ENCODE peak calls at places on chromosomes 5 and 9, in six cellular contexts. Z is heart left ventricle, W is ovary, I is NT2/D1, Y is left ventricle myocardium inferior, Q is mesendoderm. S is an unnamed sample. For H3K4me1 and H3K36me3, the result is how much of the 10 kb centered on the place peaks cover.

GRCh38 chr5:42268630-42269029 is 154.6 kb upstream of the GHR start:
- DNase-seq in Z (no peak), W (no peak), I (no peak), Y (no peak), Q (peak), S (no peak)

GRCh38 chr5:154118385-154118784 is 72.1 kb upstream of the GALNT10 start:
- DNase-seq in Z (no peak), W (no peak), I (no peak), Y (no peak), Q (no peak), S (no peak)

GRCh38 chr5:112917453-112918005 is 4.5 kb downstream of the REEP5 start:
- DNase-seq in Z (no peak), W (no peak), I (no peak), Y (no peak), Q (peak), S (no peak)

GRCh38 chr5:6135977-6136376 is 242.4 kb downstream of the MED10 start:
- DNase-seq in Z (no peak), W (no peak), I (no peak), Y (no peak), Q (no peak), S (no peak)

GRCh38 chr5:170478306-170478705 is 25.5 kb upstream of the KCNIP1 start:
- DNase-seq in Z (no peak), W (no peak), I (no peak), Y (no peak), Q (no peak), S (no peak)

GRCh38 chr9:121855476-121855875 is 204.0 kb downstream of the DAB2IP start:
- DNase-seq in Z (no peak), W (no peak), I (no peak), Y (no peak), Q (no peak), S (no peak)

GRCh38 chr5:76771705-76772405 is 47.0 kb upstream of the F2RL1 start:
- DNase-seq in Z (no peak), W (no peak), I (no peak), Y (no peak), Q (no peak), S (no peak)

GRCh38 chr9:88184986-88185385 is 46.7 kb upstream of the SPATA31C2 start:
- DNase-seq in Z (no peak), W (no peak), I (no peak), Y (no peak), Q (no peak), S (peak)

GRCh38 chr9:134671341-134672113 is 29.9 kb downstream of the COL5A1 start:
- DNase-seq in Z (no peak), W (peak), I (no peak), Y (no peak), Q (no peak), S (peak)

GRCh38 chr5:168826292-168826725 is 247.1 kb upstream of the PANK3 start:
- DNase-seq in Z (no peak), W (no peak), I (no peak), Y (no peak), Q (no peak), S (no peak)

GRCh38 chr5:6701500-6701899 is 11.7 kb upstream of the TENT4A start:
- DNase-seq in Z (no peak), W (no peak), I (no peak), Y (no peak), Q (no peak), S (peak)

GRCh38 chr9:89986190-89986589 is 381.4 kb downstream of the GADD45G start:
- DNase-seq in Z (no peak), W (no peak), I (no peak), Y (no peak), Q (no peak), S (no peak)

GRCh38 chr5:142016576-142016975 is 3.7 kb upstream of the GNPDA1 start:
- DNase-seq in Z (no peak), W (no peak), I (no peak), Y (no peak), Q (no peak), S (no peak)

GRCh38 chr5:15968994-15969393 is 210.6 kb downstream of the MARCHF11 start:
- DNase-seq in Z (no peak), W (no peak), I (no peak), Y (no peak), Q (no peak), S (no peak)

GRCh38 chr5:176534640-176535039 is 2.6 kb downstream of the RNF44 start:
- DNase-seq in Z (no peak), W (peak), I (no peak), Y (no peak), Q (no peak), S (no peak)

GRCh38 chr9:6214903-6215302 is 704 bp upstream of the IL33 start:
- DNase-seq in Z (no peak), W (no peak), I (no peak), Y (no peak), Q (no peak), S (no peak)

GRCh38 chr5:171483453-171484177 is 64.2 kb downstream of the FGF18 start:
- DNase-seq in Z (peak), W (peak), I (no peak), Y (peak), Q (no peak), S (peak)

GRCh38 chr5:167716376-167716775 is 575.1 kb upstream of the WWC1 start:
- DNase-seq in Z (no peak), W (no peak), I (no peak), Y (no peak), Q (no peak), S (no peak)

GRCh38 chr5:43396762-43397304 is 15.4 kb downstream of the CCL28 start:
- DNase-seq in Z (no peak), W (peak), I (no peak), Y (peak), Q (no peak), S (peak)

GRCh38 chr9:104927216-104927911 is 591 bp downstream of the ABCA1 start:
- DNase-seq in Z (peak), W (peak), I (peak), Y (peak), Q (peak), S (no peak)

GRCh38 chr9:69758001-69758730 is 1.6 kb downstream of the PTAR1 start:
- DNase-seq in Z (no peak), W (no peak), I (no peak), Y (no peak), Q (no peak), S (no peak)

GRCh38 chr5:131509811-131510210 is 125.2 kb downstream of the RAPGEF6 start:
- DNase-seq in Z (no peak), W (no peak), I (no peak), Y (no peak), Q (no peak), S (no peak)

GRCh38 chr5:131505237-131505908 is 129.7 kb downstream of the RAPGEF6 start:
- DNase-seq in Z (no peak), W (no peak), I (no peak), Y (no peak), Q (no peak), S (no peak)
- H3K4me1 ChIP-seq in Z (under half), W (under half), I (under half), Y (under half), Q (under half), S (under half)

GRCh38 chr9:108687360-108687981 is 168.3 kb downstream of the ACTL7B start:
- DNase-seq in Z (no peak), W (no peak), I (no peak), Y (no peak), Q (peak), S (no peak)

GRCh38 chr9:108683245-108683644 is 172.5 kb downstream of the ACTL7B start:
- DNase-seq in Z (no peak), W (no peak), I (no peak), Y (no peak), Q (no peak), S (no peak)

GRCh38 chr9:108682191-108682590 is 173.6 kb downstream of the ACTL7B start:
- DNase-seq in Z (no peak), W (no peak), I (no peak), Y (no peak), Q (no peak), S (no peak)

GRCh38 chr9:108680946-108681345 is 174.8 kb downstream of the ACTL7B start:
- DNase-seq in Z (no peak), W (no peak), I (no peak), Y (no peak), Q (no peak), S (no peak)

GRCh38 chr9:108684288-108685025 is 171.3 kb downstream of the ACTL7B start:
- DNase-seq in Z (no peak), W (no peak), I (no peak), Y (no peak), Q (peak), S (no peak)
- H3K36me3 ChIP-seq in Z (under half), W (under half), I (under half), Y (under half), Q (under half), S (under half)

DNA sequence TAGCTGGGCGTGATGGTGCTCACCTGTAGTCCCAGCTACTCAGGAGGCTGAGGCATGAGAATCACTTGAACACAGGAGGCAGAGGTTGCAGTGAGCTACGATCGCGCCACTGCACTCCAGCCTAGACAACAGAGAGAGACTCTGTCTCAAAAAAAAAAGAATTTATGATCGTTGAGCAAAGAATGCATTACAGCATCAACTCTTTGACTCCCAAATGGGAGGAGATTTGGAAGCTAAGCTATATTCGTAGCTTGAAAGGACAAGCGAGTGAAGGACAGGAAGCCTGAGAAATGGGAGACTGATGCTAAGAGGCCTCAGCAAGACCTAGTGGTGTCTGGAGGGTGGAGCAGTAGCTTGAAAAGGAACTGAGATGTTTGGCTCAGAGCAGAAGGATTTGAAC is 10.3 kb upstream of the CCIN start:
- DNase-seq in Z (no peak), W (no peak), I (no peak), Y (no peak), Q (no peak), S (no peak)
- H3K4me1 ChIP-seq in Z (under half), W (under half), I (under half), Y (under half), Q (under half), S (under half)

GRCh38 chr9:126486276-126486675 is 127.5 kb upstream of the LMX1B start:
- DNase-seq in Z (no peak), W (no peak), I (no peak), Y (no peak), Q (no peak), S (no peak)

GRCh38 chr9:126481862-126482261 is 131.9 kb upstream of the LMX1B start:
- DNase-seq in Z (no peak), W (no peak), I (no peak), Y (no peak), Q (no peak), S (no peak)

GRCh38 chr9:126482361-126483044 is 131.2 kb upstream of the LMX1B start:
- DNase-seq in Z (no peak), W (peak), I (no peak), Y (no peak), Q (peak), S (no peak)

GRCh38 chr9:126485662-126486061 is 128.1 kb upstream of the LMX1B start:
- DNase-seq in Z (no peak), W (no peak), I (no peak), Y (no peak), Q (no peak), S (no peak)

DNA sequence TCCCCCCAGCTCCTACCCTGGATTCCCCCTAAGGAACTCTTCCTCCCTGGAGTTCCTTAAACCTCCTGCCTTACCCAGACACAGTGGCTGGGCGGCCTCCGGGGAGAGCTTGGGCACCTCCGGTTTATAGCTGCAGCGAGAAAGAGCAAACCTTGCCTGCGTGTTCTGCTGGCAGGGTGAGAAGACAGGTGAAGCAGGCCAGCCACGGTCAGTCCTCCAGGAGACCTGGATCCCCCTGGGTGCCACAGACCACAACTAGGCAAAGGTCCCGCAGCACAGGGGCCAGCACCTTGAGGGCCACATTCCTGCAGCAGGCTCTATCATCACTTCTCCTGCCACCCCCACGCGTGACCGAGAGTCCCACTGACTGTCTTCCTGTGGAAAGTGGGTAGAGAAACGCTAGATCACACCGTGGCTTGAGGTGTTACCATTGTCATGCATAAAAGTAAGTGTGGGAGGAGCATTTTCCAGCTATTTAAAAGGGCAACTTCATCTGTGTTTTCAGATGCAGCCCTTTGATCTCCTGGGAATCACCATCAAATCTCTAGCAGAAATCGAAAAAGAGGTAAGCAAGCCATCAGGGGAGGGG is 130.2 kb upstream of the LMX1B start:
- DNase-seq in Z (no peak), W (no peak), I (no peak), Y (no peak), Q (no peak), S (no peak)
- H3K36me3 ChIP-seq in Z (under half), W (under half), I (under half), Y (under half), Q (under half), S (under half)

DNA sequence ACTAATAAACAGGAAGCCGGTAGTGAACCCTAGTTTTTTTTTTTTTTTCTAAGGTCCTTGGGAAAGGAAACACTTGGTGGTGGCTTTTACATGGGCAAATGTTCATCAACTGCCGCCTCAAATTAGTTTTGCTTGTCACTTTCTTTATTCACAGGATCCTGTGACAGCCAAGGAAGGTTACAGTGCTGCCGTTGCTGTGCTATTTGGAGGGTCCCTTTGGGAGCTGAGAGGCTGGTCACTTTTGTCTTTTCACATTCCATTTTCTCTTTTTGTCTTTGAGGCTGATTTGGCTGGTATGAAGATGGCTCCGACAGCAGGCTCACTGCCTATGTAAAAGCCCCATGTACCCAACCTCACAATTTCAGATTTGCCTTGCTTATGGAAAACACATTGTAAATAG is 298.9 kb downstream of the CSNK1G3 start:
- DNase-seq in Z (no peak), W (no peak), I (no peak), Y (no peak), Q (no peak), S (no peak)
- H3K4me1 ChIP-seq in Z (half or more), W (under half), I (under half), Y (half or more), Q (under half), S (under half)

GRCh38 chr5:69268899-69269298 is 34.2 kb downstream of the CDK7 start:
- DNase-seq in Z (no peak), W (no peak), I (no peak), Y (no peak), Q (no peak), S (no peak)
- H3K36me3 ChIP-seq in Z (under half), W (under half), I (half or more), Y (under half), Q (under half), S (under half)

GRCh38 chr5:116562669-116563068 is 12.0 kb downstream of the SEMA6A start:
- DNase-seq in Z (no peak), W (no peak), I (no peak), Y (no peak), Q (no peak), S (no peak)

GRCh38 chr5:116557669-116558271 is 16.9 kb downstream of the SEMA6A start:
- DNase-seq in Z (no peak), W (no peak), I (no peak), Y (no peak), Q (peak), S (no peak)

GRCh38 chr5:116561658-116562057 is 13.0 kb downstream of the SEMA6A start:
- DNase-seq in Z (no peak), W (no peak), I (no peak), Y (no peak), Q (no peak), S (no peak)

GRCh38 chr5:116559239-116559638 is 15.4 kb downstream of the SEMA6A start:
- DNase-seq in Z (no peak), W (no peak), I (no peak), Y (no peak), Q (peak), S (no peak)

DNA sequence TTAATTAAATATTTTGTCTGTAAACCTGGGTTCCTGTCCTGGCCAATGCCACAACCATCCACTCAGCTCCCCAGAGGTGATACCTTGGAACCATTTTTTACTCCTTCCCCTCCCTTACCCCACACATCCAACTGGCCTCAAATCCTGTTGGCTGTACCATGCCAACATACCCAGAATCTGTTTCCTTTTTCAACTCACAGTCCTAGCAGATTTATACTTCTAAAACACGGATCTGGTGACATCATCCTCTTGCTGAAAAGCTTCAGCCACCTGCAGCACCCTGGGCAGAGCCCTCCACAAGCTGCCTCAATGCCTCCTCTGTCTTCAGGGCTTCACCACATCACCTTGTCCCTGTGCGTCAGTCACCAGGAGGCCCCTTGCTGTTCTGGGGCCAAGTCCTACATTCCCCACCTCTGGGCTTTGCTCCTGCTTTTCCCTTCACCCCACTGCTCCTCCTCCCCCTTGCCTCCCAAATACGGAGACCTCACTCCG is 14.9 kb downstream of the SEMA6A start:
- DNase-seq in Z (no peak), W (no peak), I (no peak), Y (no peak), Q (peak), S (no peak)
- H3K4me1 ChIP-seq in Z (under half), W (under half), I (under half), Y (under half), Q (under half), S (under half)

S was measured in lung.